ENCODE peak calls at places on chromosomes 12 and 14, in six cellular contexts. D is mesenchymal stem cell, F is IMR-90, R is neuronal stem cell, K is H9, H is H1. T is an unnamed sample.

GRCh38 chr12:10101042-10101579 is 2.3 kb upstream of the CLEC1A start:
- DNase-seq in D (peak; percentile 23), F (peak; percentile 18), R (no peak), K (no peak), H (no peak), T (peak; percentile 94)

GRCh38 chr12:130967631-130968030 is 13.9 kb downstream of the ADGRD1 start:
- DNase-seq in D (no peak), F (no peak), R (no peak), K (peak; percentile 12), H (no peak), T (no peak)

GRCh38 chr12:75759842-75760260 is 248.4 kb upstream of the KRR1 start:
- DNase-seq in D (peak; percentile 59), F (peak; percentile 94), R (no peak), K (no peak), H (no peak), T (no peak)

GRCh38 chr14:74988131-74988530 is 14.6 kb upstream of the EIF2B2 start:
- DNase-seq in D (peak; percentile 22), F (peak; percentile 75), R (no peak), K (no peak), H (no peak), T (peak; percentile 89)

GRCh38 chr12:68406134-68406576 is 74.0 kb upstream of the MDM1 start:
- DNase-seq in D (peak; percentile 52), F (peak; percentile 82), R (no peak), K (peak; percentile 43), H (no peak), T (no peak)

GRCh38 chr14:78705989-78706388 is 535.8 kb downstream of the NRXN3 start:
- DNase-seq in D (no peak), F (no peak), R (no peak), K (no peak), H (no peak), T (no peak)

GRCh38 chr12:124098887-124099286 is 125.9 kb downstream of the ZNF664 start:
- DNase-seq in D (no peak), F (no peak), R (no peak), K (no peak), H (no peak), T (no peak)

GRCh38 chr12:116382456-116382902 is 105.0 kb upstream of the MED13L start:
- DNase-seq in D (no peak), F (peak; percentile 72), R (no peak), K (no peak), H (no peak), T (no peak)

GRCh38 chr14:93081875-93082570 is 33.7 kb downstream of the ITPK1 start:
- DNase-seq in D (no peak), F (no peak), R (no peak), K (no peak), H (no peak), T (no peak)

GRCh38 chr12:114864688-114865685 is 181.0 kb upstream of the TBX3 start:
- DNase-seq in D (no peak), F (no peak), R (peak; percentile 40), K (no peak), H (no peak), T (no peak)

GRCh38 chr12:116397148-116397547 is 119.7 kb upstream of the MED13L start:
- DNase-seq in D (peak; percentile 80), F (peak; percentile 76), R (no peak), K (no peak), H (no peak), T (peak; percentile 30)

GRCh38 chr14:58765375-58765774 is 127.6 kb downstream of the DACT1 start:
- DNase-seq in D (peak; percentile 58), F (no peak), R (no peak), K (no peak), H (no peak), T (no peak)

GRCh38 chr14:94079891-94080605 is 954 bp downstream of the DDX24 start:
- DNase-seq in D (peak; percentile 8), F (peak; percentile 42), R (no peak), K (no peak), H (no peak), T (no peak)

GRCh38 chr14:23354990-23355389 is 2.3 kb upstream of the SLC22A17 start:
- DNase-seq in D (no peak), F (no peak), R (no peak), K (no peak), H (no peak), T (no peak)

GRCh38 chr12:83574142-83574541 is 887.4 kb downstream of the TMTC2 start:
- DNase-seq in D (no peak), F (no peak), R (no peak), K (no peak), H (no peak), T (no peak)

GRCh38 chr12:108551556-108551955 is 9.4 kb downstream of the SART3 start:
- DNase-seq in D (peak; percentile 18), F (peak; percentile 65), R (no peak), K (no peak), H (no peak), T (no peak)

GRCh38 chr12:116916714-116917114 is 6.0 kb downstream of the FBXW8 start:
- DNase-seq in D (peak; percentile 95), F (peak; percentile 84), R (no peak), K (no peak), H (no peak), T (peak; percentile 83)

GRCh38 chr14:103027451-103027850 is 29.9 kb downstream of the CDC42BPB start:
- DNase-seq in D (no peak), F (no peak), R (no peak), K (no peak), H (no peak), T (no peak)

GRCh38 chr14:103029936-103030335 is 27.4 kb downstream of the CDC42BPB start:
- DNase-seq in D (no peak), F (no peak), R (no peak), K (no peak), H (no peak), T (no peak)

GRCh38 chr14:103026988-103027387 is 30.4 kb downstream of the CDC42BPB start:
- DNase-seq in D (no peak), F (no peak), R (no peak), K (no peak), H (no peak), T (no peak)

GRCh38 chr14:103028772-103029171 is 28.6 kb downstream of the CDC42BPB start:
- DNase-seq in D (no peak), F (no peak), R (no peak), K (no peak), H (no peak), T (no peak)

DNA sequence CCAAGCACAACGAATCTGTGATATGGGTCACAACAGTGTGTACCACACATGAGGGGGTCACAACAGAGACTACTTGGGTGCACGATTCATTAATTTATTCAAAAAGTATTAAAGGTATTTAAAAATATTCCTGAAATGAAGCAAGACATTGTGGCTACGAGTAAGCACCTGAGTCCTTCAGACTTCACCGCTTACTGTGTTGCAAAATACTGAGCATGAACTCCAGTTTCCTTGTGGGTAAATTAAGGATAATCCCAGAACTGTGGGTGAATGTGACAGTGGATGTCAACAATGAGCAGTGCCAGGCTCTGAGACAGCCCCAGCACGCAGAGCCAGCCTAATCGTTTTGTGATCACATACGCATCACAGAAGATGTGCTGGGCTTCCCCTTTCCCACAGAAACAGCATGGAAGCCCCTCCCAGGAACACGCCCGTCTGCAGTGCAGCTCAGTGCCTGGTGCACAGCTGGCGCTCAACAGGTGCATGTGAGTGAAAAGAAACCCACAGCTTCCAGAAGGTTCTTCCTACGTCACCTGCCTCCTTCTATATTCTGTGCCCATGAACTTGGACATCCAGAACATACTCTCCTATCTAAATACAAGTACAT is 29.1 kb downstream of the CDC42BPB start:
- DNase-seq in D (no peak), F (no peak), R (no peak), K (no peak), H (no peak), T (no peak)
- H3K14ac ChIP-seq in D (no peak overlapping the region), F (no peak overlapping the region), R (no peak overlapping the region), K (no peak overlapping the region), H (no peak overlapping the region), T (no peak overlapping the region)

GRCh38 chr14:64705406-64706118 is 1.3 kb downstream of the PLEKHG3 start:
- DNase-seq in D (peak; percentile 67), F (no peak), R (no peak), K (no peak), H (no peak), T (no peak)

GRCh38 chr14:64707661-64708060 is 3.4 kb downstream of the PLEKHG3 start:
- DNase-seq in D (peak; percentile 92), F (peak; percentile 85), R (no peak), K (no peak), H (no peak), T (peak; percentile 88)

GRCh38 chr14:64704743-64705405 is 650 bp downstream of the PLEKHG3 start:
- DNase-seq in D (peak; percentile 56), F (peak; percentile 15), R (no peak), K (no peak), H (no peak), T (peak; percentile 50)

GRCh38 chr14:64706552-64707193 is 2.4 kb downstream of the PLEKHG3 start:
- DNase-seq in D (peak; percentile 75), F (no peak), R (peak; percentile 75), K (peak; percentile 79), H (no peak), T (no peak)

DNA sequence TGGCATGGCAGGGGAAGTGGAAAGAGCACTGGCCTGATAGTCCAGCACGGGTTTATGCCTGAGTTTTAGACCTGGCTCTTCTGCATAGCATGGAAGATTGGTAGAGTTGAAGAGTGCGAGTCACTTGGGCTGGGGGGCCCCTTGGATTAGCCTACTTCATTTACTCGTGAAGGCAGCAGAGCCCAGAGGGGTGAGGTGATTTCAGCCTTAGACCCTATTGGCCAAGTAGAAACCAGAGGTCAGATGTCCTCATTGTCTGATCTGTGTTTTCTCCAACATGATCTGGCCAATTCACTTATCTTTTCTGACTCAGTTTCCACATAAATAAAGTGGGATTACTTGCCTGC is 1.9 kb downstream of the PLEKHG3 start:
- DNase-seq in D (no peak), F (no peak), R (no peak), K (no peak), H (no peak), T (no peak)
- H3K4me1 ChIP-seq in D (peaks cover 38% of the 10 kb centered on the region), F (peaks cover 13% of the 10 kb centered on the region), R (peaks cover 37% of the 10 kb centered on the region), K (peaks cover 18% of the 10 kb centered on the region), H (peaks cover 34% of the 10 kb centered on the region), T (peaks cover 44% of the 10 kb centered on the region)

GRCh38 chr14:37652042-37652441 is 56.6 kb downstream of the TTC6 start:
- DNase-seq in D (no peak), F (no peak), R (no peak), K (no peak), H (no peak), T (no peak)
- H3K14ac ChIP-seq in D (no peak overlapping the region), F (no peak overlapping the region), R (no peak overlapping the region), K (no peak overlapping the region), H (no peak overlapping the region), T (no peak overlapping the region)

GRCh38 chr14:98018626-98019025 is 1221.4 kb downstream of the VRK1 start:
- DNase-seq in D (no peak), F (no peak), R (no peak), K (no peak), H (no peak), T (no peak)

GRCh38 chr14:98014851-98015615 is 1217.9 kb downstream of the VRK1 start:
- DNase-seq in D (no peak), F (no peak), R (no peak), K (no peak), H (no peak), T (peak; percentile 34)

GRCh38 chr14:98010791-98011190 is 1213.6 kb downstream of the VRK1 start:
- DNase-seq in D (no peak), F (no peak), R (no peak), K (no peak), H (no peak), T (no peak)

DNA sequence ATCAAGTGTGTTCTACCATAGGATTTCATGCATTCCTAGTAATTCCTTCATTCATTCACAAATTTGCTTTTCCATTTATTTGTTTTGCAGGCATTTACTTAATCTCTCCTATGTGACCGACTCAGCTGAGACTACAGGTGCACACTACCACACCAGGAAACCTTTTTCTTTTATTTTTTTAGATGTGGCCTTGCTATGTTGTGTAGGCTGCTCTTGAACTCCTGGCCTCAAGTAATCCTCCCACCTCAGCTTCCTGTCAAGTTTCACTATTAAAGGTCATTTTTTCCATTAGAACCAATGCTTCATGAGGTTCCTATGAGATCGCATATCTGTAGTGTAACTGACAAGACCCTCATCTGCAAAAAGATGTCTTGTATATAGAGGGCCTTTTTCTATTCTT is 1218.7 kb downstream of the VRK1 start:
- DNase-seq in D (no peak), F (no peak), R (no peak), K (no peak), H (no peak), T (no peak)
- H3K4me1 ChIP-seq in D (no peaks in the 10 kb centered on the region), F (no peaks in the 10 kb centered on the region), R (peaks cover 5% of the 10 kb centered on the region), K (no peaks in the 10 kb centered on the region), H (no peaks in the 10 kb centered on the region), T (no peaks in the 10 kb centered on the region)